ENCODE peak calls at places on chromosomes 3 and 15, in eight cellular contexts. R is CD4-positive, alpha-beta T cell; C is ELF-1; B is GM12865; L is stimulated activated CD8-positive, alpha-beta memory T cell treated with anti-CD3 and anti-CD28 coated beads, Interleukin-7, amount 100 ng/mL, for 1 hour; E is NAMALWA; P is AG08396; A is AG09319. M is an unnamed sample.

GRCh38 chr3:72012376-72012775 is 227.4 kb upstream of the PROK2 start:
- DNase-seq in R (no peak), C (no peak), B (peak; percentile 45), L (no peak), E (no peak), P (no peak), A (no peak), M (no peak)

GRCh38 chr3:194043516-194043915 is 92.4 kb upstream of the HES1 start:
- DNase-seq in R (no peak), C (no peak), B (no peak), L (no peak), E (no peak), P (peak; percentile 32), A (no peak), M (no peak)

GRCh38 chr3:181974198-181974597 is 262.5 kb downstream of the SOX2 start:
- DNase-seq in R (no peak), C (no peak), B (no peak), L (no peak), E (no peak), P (no peak), A (no peak), M (no peak)

GRCh38 chr3:148008591-148008990 is 599.4 kb downstream of the ZIC1 start:
- DNase-seq in R (no peak), C (peak; percentile 9), B (no peak), L (no peak), E (no peak), P (no peak), A (no peak), M (peak; percentile 48)

GRCh38 chr3:30658328-30659052 is 52.1 kb downstream of the TGFBR2 start:
- DNase-seq in R (peak; percentile 37), C (no peak), B (peak; percentile 68), L (no peak), E (peak; percentile 48), P (no peak), A (no peak), M (no peak)

GRCh38 chr3:52446631-52447511 is 2.0 kb upstream of the SEMA3G start:
- DNase-seq in R (peak; percentile 63), C (peak; percentile 86), B (peak; percentile 76), L (peak; percentile 37), E (peak; percentile 80), P (peak; percentile 75), A (no peak), M (peak; percentile 80)

GRCh38 chr15:99474981-99475753 is 90.6 kb upstream of the MEF2A start:
- DNase-seq in R (no peak), C (no peak), B (no peak), L (no peak), E (no peak), P (no peak), A (no peak), M (peak; percentile 52)

GRCh38 chr3:165210132-165210531 is 13.9 kb upstream of the SLITRK3 start:
- DNase-seq in R (no peak), C (no peak), B (no peak), L (no peak), E (peak; percentile 14), P (no peak), A (no peak), M (no peak)

GRCh38 chr3:152657002-152657400 is 177.9 kb upstream of the P2RY1 start:
- DNase-seq in R (no peak), C (peak; percentile 81), B (no peak), L (no peak), E (no peak), P (no peak), A (no peak), M (no peak)

GRCh38 chr3:149610351-149611105 is 47.3 kb downstream of the WWTR1 start:
- DNase-seq in R (no peak), C (no peak), B (no peak), L (no peak), E (no peak), P (peak; percentile 17), A (no peak), M (no peak)

GRCh38 chr3:188914556-188914955 is 257.2 kb upstream of the TPRG1 start:
- DNase-seq in R (no peak), C (no peak), B (peak; percentile 55), L (no peak), E (no peak), P (no peak), A (no peak), M (no peak)

GRCh38 chr15:57873564-57874209 is 167.2 kb downstream of the POLR2M start:
- DNase-seq in R (no peak), C (no peak), B (no peak), L (no peak), E (no peak), P (no peak), A (no peak), M (no peak)

GRCh38 chr3:38438421-38438820 is 15.3 kb upstream of the ACVR2B start:
- DNase-seq in R (no peak), C (no peak), B (peak; percentile 13), L (no peak), E (peak; percentile 9), P (no peak), A (no peak), M (no peak)

GRCh38 chr3:40737343-40737742 is 212.6 kb downstream of the ZNF621 start:
- DNase-seq in R (no peak), C (no peak), B (no peak), L (no peak), E (no peak), P (no peak), A (no peak), M (no peak)

GRCh38 chr15:52099654-52100272 is 12.8 kb downstream of the BCL2L10 start:
- DNase-seq in R (no peak), C (no peak), B (no peak), L (no peak), E (no peak), P (no peak), A (no peak), M (no peak)

GRCh38 chr3:1183320-1184048 is 90.7 kb downstream of the CNTN6 start:
- DNase-seq in R (no peak), C (no peak), B (no peak), L (no peak), E (no peak), P (peak; percentile 8), A (no peak), M (no peak)

GRCh38 chr3:58241321-58242044 is 3.9 kb downstream of the ABHD6 start:
- DNase-seq in R (no peak), C (no peak), B (no peak), L (no peak), E (no peak), P (no peak), A (no peak), M (peak; percentile 55)

GRCh38 chr3:131535131-131535530 is 32.4 kb upstream of the MRPL3 start:
- DNase-seq in R (no peak), C (no peak), B (no peak), L (no peak), E (no peak), P (no peak), A (no peak), M (no peak)

GRCh38 chr15:71532994-71533393 is 277.4 kb upstream of the NR2E3 start:
- DNase-seq in R (no peak), C (peak; percentile 51), B (peak; percentile 28), L (no peak), E (peak; percentile 48), P (peak; percentile 22), A (no peak), M (no peak)

GRCh38 chr3:11508346-11509174 is 135.2 kb downstream of the VGLL4 start:
- DNase-seq in R (no peak), C (no peak), B (no peak), L (no peak), E (no peak), P (no peak), A (no peak), M (peak; percentile 12)

GRCh38 chr3:127680146-127680661 is 7.5 kb downstream of the ABTB1 start:
- DNase-seq in R (no peak), C (peak; percentile 0), B (no peak), L (no peak), E (no peak), P (no peak), A (no peak), M (peak; percentile 34)

GRCh38 chr3:129599607-129600006 is 6.9 kb downstream of the PLXND1 start:
- DNase-seq in R (no peak), C (peak; percentile 91), B (no peak), L (no peak), E (no peak), P (peak; percentile 70), A (no peak), M (peak; percentile 97)

GRCh38 chr3:64642327-64643151 is 45.3 kb downstream of the ADAMTS9 start:
- DNase-seq in R (no peak), C (peak; percentile 86), B (no peak), L (no peak), E (no peak), P (no peak), A (no peak), M (peak; percentile 88)

GRCh38 chr15:78422571-78423340 is 15.3 kb upstream of the IREB2 start:
- DNase-seq in R (peak; percentile 47), C (peak; percentile 77), B (peak; percentile 74), L (peak; percentile 22), E (peak; percentile 82), P (peak; percentile 66), A (no peak), M (peak; percentile 76)

GRCh38 chr15:78685157-78685830 is 44.3 kb upstream of the CHRNB4 start:
- DNase-seq in R (no peak), C (peak; percentile 50), B (no peak), L (no peak), E (peak; percentile 15), P (no peak), A (no peak), M (no peak)

GRCh38 chr3:170418422-170419300 is at the start of gene CLDN11:
- DNase-seq in R (no peak), C (peak; percentile 50), B (no peak), L (no peak), E (no peak), P (peak; percentile 89), A (no peak), M (peak; percentile 58)

GRCh38 chr15:67879440-67880129 is 39.7 kb upstream of the RNU6-1 start:
- DNase-seq in R (no peak), C (no peak), B (no peak), L (no peak), E (no peak), P (no peak), A (no peak), M (no peak)

M was measured in islet precursor cell.